ENCODE peak calls at places on chromosomes 2 and 18, in ten cellular contexts. I is MM.1S; P is kidney; B is CD8-positive, alpha-beta T cell; Y is cardiac fibroblast; Z is AG10803; R is dorsolateral prefrontal cortex; F is heart right ventricle; K is cardiac muscle cell; L is ovary. H is an unnamed sample.

GRCh38 chr18:13495980-13496379 is 230.4 kb downstream of the FAM210A start:
- DNase-seq in I (no peak), P (no peak), B (no peak), Y (no peak), Z (no peak), R (no peak), F (no peak), K (no peak), L (no peak), H (no peak)

GRCh38 chr2:40037303-40037702 is 258.2 kb upstream of the THUMPD2 start:
- DNase-seq in I (no peak), P (no peak), B (no peak), Y (no peak), Z (no peak), R (no peak), F (no peak), K (no peak), L (no peak), H (no peak)

GRCh38 chr18:32057624-32058165 is 34.0 kb upstream of the RNF138 start:
- DNase-seq in I (no peak), P (no peak), B (no peak), Y (no peak), Z (no peak), R (no peak), F (no peak), K (no peak), L (no peak), H (no peak)

GRCh38 chr18:26021061-26021754 is 69.2 kb downstream of the SS18 start:
- DNase-seq in I (no peak), P (no peak), B (no peak), Y (no peak), Z (no peak), R (no peak), F (no peak), K (no peak), L (no peak), H (no peak)

GRCh38 chr2:151760139-151760650 is 25.9 kb upstream of the NEB start:
- DNase-seq in I (no peak), P (no peak), B (no peak), Y (peak), Z (no peak), R (peak), F (no peak), K (peak), L (no peak), H (no peak)

GRCh38 chr2:128436498-128437180 is 118.0 kb upstream of the HS6ST1 start:
- DNase-seq in I (no peak), P (no peak), B (no peak), Y (no peak), Z (peak), R (peak), F (no peak), K (no peak), L (no peak), H (peak)

GRCh38 chr18:64017870-64018269 is 48.0 kb downstream of the SERPINB8 start:
- DNase-seq in I (peak), P (no peak), B (no peak), Y (peak), Z (peak), R (no peak), F (no peak), K (peak), L (no peak), H (no peak)

GRCh38 chr2:191864623-191865521 is 18.0 kb upstream of the CAVIN2 start:
- DNase-seq in I (no peak), P (no peak), B (no peak), Y (peak), Z (no peak), R (no peak), F (no peak), K (peak), L (no peak), H (peak)

GRCh38 chr2:127514485-127514884 is 11.8 kb downstream of the IWS1 start:
- DNase-seq in I (no peak), P (no peak), B (no peak), Y (no peak), Z (no peak), R (peak), F (no peak), K (no peak), L (no peak), H (no peak)

GRCh38 chr18:21489119-21489750 is 111.3 kb downstream of the ESCO1 start:
- DNase-seq in I (peak), P (no peak), B (peak), Y (peak), Z (peak), R (no peak), F (peak), K (peak), L (no peak), H (peak)

GRCh38 chr2:99841749-99842148 is 300.6 kb downstream of the AFF3 start:
- DNase-seq in I (no peak), P (no peak), B (no peak), Y (no peak), Z (peak), R (no peak), F (no peak), K (peak), L (no peak), H (peak)

GRCh38 chr2:42438685-42439084 is 55.1 kb downstream of the KCNG3 start:
- DNase-seq in I (no peak), P (no peak), B (no peak), Y (no peak), Z (no peak), R (no peak), F (no peak), K (no peak), L (no peak), H (no peak)

GRCh38 chr2:95068256-95068655 is 42.7 kb downstream of the MAL start:
- DNase-seq in I (no peak), P (no peak), B (no peak), Y (no peak), Z (no peak), R (no peak), F (no peak), K (no peak), L (no peak), H (no peak)

GRCh38 chr18:13427354-13427753 is 208.8 kb downstream of the LDLRAD4 start:
- DNase-seq in I (no peak), P (no peak), B (no peak), Y (no peak), Z (no peak), R (no peak), F (peak), K (no peak), L (no peak), H (no peak)

GRCh38 chr18:12013186-12013916 is 32.0 kb downstream of the IMPA2 start:
- DNase-seq in I (no peak), P (peak), B (no peak), Y (no peak), Z (no peak), R (no peak), F (no peak), K (no peak), L (peak), H (no peak)

GRCh38 chr2:106868199-106868598 is 17.8 kb downstream of the ST6GAL2 start:
- DNase-seq in I (no peak), P (no peak), B (no peak), Y (no peak), Z (no peak), R (no peak), F (no peak), K (no peak), L (no peak), H (no peak)

GRCh38 chr2:19114126-19114525 is 244.3 kb downstream of the OSR1 start:
- DNase-seq in I (no peak), P (no peak), B (no peak), Y (no peak), Z (no peak), R (no peak), F (no peak), K (no peak), L (no peak), H (no peak)

GRCh38 chr2:893311-893710 is 57.3 kb upstream of the SNTG2 start:
- DNase-seq in I (no peak), P (no peak), B (no peak), Y (no peak), Z (peak), R (no peak), F (no peak), K (peak), L (no peak), H (peak)

GRCh38 chr2:205865794-205866490 is 183.6 kb downstream of the NRP2 start:
- DNase-seq in I (no peak), P (no peak), B (no peak), Y (no peak), Z (no peak), R (no peak), F (no peak), K (no peak), L (no peak), H (no peak)

GRCh38 chr2:205580591-205580990 is 101.7 kb upstream of the NRP2 start:
- DNase-seq in I (no peak), P (no peak), B (no peak), Y (peak), Z (peak), R (no peak), F (no peak), K (peak), L (no peak), H (peak)

GRCh38 chr2:69196327-69197117 is 183.5 kb downstream of the ANTXR1 start:
- DNase-seq in I (no peak), P (no peak), B (no peak), Y (peak), Z (peak), R (no peak), F (no peak), K (peak), L (no peak), H (peak)

GRCh38 chr2:71862921-71863320 is 284.7 kb downstream of the CYP26B1 start:
- DNase-seq in I (no peak), P (no peak), B (no peak), Y (no peak), Z (no peak), R (no peak), F (no peak), K (no peak), L (no peak), H (no peak)

GRCh38 chr2:231717281-231718180 is 9.2 kb downstream of the PTMA start:
- DNase-seq in I (peak), P (peak), B (no peak), Y (peak), Z (peak), R (no peak), F (no peak), K (peak), L (no peak), H (peak)

GRCh38 chr18:48659188-48660009 is 120.6 kb downstream of the CTIF start:
- DNase-seq in I (no peak), P (no peak), B (no peak), Y (no peak), Z (no peak), R (no peak), F (no peak), K (no peak), L (no peak), H (no peak)
- H3K4me3 ChIP-seq in I (no peak), P (no peak), B (no peak), Y (no peak), Z (no peak), R (no peak), F (no peak), K (no peak), L (no peak), H (no peak)

DNA sequence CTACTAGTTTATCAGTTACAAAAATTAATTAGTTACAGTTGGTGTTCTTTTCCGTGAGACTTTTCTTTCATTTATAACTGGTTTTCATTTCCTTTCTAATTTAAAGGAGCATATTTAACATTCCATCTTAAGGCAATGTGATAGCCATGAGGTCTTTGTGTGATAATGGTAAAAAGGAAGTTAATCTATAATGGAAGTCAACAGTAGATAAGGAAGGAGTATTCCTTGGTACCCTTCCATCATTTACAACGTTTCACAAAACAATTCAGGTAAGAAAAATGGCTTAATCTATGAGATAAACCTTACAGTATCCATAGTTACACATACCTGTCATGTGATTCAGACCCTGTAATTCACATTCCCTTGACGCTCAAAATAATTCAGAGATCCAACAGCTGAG is 525.4 kb upstream of the VWC2L start:
- DNase-seq in I (no peak), P (no peak), B (no peak), Y (no peak), Z (no peak), R (no peak), F (no peak), K (no peak), L (no peak), H (no peak)
- TF ChIP-seq CTCF in I (no peak), P (no peak), B (no peak), Y (no peak), Z (no peak), R (no peak), F (no peak), K (no peak), L (no peak), H (no peak)

GRCh38 chr2:118806797-118807667 is 40.4 kb downstream of the EN1 start:
- DNase-seq in I (no peak), P (no peak), B (no peak), Y (no peak), Z (peak), R (no peak), F (no peak), K (no peak), L (no peak), H (no peak)

GRCh38 chr2:118811514-118811913 is 35.9 kb downstream of the EN1 start:
- DNase-seq in I (no peak), P (no peak), B (no peak), Y (no peak), Z (no peak), R (no peak), F (no peak), K (no peak), L (no peak), H (no peak)

GRCh38 chr2:118810766-118811165 is 36.7 kb downstream of the EN1 start:
- DNase-seq in I (no peak), P (no peak), B (no peak), Y (no peak), Z (no peak), R (no peak), F (no peak), K (no peak), L (no peak), H (no peak)

GRCh38 chr2:118807668-118808428 is 39.6 kb downstream of the EN1 start:
- DNase-seq in I (no peak), P (no peak), B (no peak), Y (no peak), Z (no peak), R (no peak), F (no peak), K (no peak), L (no peak), H (no peak)

GRCh38 chr2:118808429-118808809 is 39.0 kb downstream of the EN1 start:
- DNase-seq in I (no peak), P (no peak), B (no peak), Y (no peak), Z (no peak), R (no peak), F (no peak), K (peak), L (no peak), H (peak)
- H3K4me3 ChIP-seq in I (no peak), P (peak), B (no peak), Y (no peak), Z (peak), R (peak), F (peak), K (no peak), L (peak), H (peak)

GRCh38 chr2:142310530-142310929 is 179.7 kb upstream of the LRP1B start:
- DNase-seq in I (no peak), P (no peak), B (no peak), Y (no peak), Z (no peak), R (no peak), F (no peak), K (no peak), L (no peak), H (no peak)

GRCh38 chr2:142314164-142314563 is 183.3 kb upstream of the LRP1B start:
- DNase-seq in I (no peak), P (no peak), B (no peak), Y (no peak), Z (no peak), R (no peak), F (no peak), K (no peak), L (no peak), H (no peak)

GRCh38 chr2:142315353-142315752 is 184.5 kb upstream of the LRP1B start:
- DNase-seq in I (no peak), P (no peak), B (no peak), Y (no peak), Z (no peak), R (no peak), F (no peak), K (no peak), L (no peak), H (no peak)

GRCh38 chr2:142321706-142322280 is 191.0 kb upstream of the LRP1B start:
- DNase-seq in I (no peak), P (no peak), B (no peak), Y (no peak), Z (no peak), R (no peak), F (no peak), K (no peak), L (no peak), H (no peak)

GRCh38 chr2:142316049-142316448 is 185.2 kb upstream of the LRP1B start:
- DNase-seq in I (no peak), P (no peak), B (no peak), Y (no peak), Z (no peak), R (no peak), F (no peak), K (no peak), L (no peak), H (no peak)
- TF ChIP-seq CTCF in I (no peak), P (no peak), B (no peak), Y (no peak), Z (no peak), R (no peak), F (no peak), K (no peak), L (no peak), H (no peak)

DNA sequence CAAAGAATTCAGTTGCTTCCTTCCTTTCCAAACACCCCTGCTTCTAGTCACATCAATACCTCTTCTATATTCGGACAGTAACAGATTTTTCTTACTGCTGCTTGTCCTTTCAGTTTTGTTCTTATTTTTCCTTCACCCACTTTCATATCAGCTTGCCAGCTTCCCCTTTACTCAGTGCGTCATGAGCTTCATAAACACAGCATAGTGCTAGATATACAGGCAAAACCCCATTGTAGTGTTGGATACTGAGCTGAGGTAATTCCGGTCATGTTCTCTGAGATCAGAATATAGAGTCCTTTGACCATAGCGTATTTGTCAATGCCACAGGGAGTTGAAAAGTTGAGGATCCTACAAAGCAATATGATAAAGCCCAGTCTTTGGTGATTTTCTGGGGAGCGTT is 2.4 kb downstream of the FARP2 start:
- DNase-seq in I (peak), P (no peak), B (no peak), Y (peak), Z (no peak), R (no peak), F (no peak), K (peak), L (no peak), H (no peak)
- H3K4me3 ChIP-seq in I (peak), P (no peak), B (no peak), Y (no peak), Z (peak), R (peak), F (no peak), K (no peak), L (no peak), H (no peak)

GRCh38 chr2:133641497-133641896 is 73.2 kb upstream of the NCKAP5 start:
- DNase-seq in I (no peak), P (no peak), B (no peak), Y (no peak), Z (no peak), R (peak), F (no peak), K (no peak), L (no peak), H (peak)
- TF ChIP-seq CTCF in I (no peak), P (peak), B (no peak), Y (peak), Z (no peak), R (peak), F (peak), K (no peak), L (no peak), H (no peak)

DNA sequence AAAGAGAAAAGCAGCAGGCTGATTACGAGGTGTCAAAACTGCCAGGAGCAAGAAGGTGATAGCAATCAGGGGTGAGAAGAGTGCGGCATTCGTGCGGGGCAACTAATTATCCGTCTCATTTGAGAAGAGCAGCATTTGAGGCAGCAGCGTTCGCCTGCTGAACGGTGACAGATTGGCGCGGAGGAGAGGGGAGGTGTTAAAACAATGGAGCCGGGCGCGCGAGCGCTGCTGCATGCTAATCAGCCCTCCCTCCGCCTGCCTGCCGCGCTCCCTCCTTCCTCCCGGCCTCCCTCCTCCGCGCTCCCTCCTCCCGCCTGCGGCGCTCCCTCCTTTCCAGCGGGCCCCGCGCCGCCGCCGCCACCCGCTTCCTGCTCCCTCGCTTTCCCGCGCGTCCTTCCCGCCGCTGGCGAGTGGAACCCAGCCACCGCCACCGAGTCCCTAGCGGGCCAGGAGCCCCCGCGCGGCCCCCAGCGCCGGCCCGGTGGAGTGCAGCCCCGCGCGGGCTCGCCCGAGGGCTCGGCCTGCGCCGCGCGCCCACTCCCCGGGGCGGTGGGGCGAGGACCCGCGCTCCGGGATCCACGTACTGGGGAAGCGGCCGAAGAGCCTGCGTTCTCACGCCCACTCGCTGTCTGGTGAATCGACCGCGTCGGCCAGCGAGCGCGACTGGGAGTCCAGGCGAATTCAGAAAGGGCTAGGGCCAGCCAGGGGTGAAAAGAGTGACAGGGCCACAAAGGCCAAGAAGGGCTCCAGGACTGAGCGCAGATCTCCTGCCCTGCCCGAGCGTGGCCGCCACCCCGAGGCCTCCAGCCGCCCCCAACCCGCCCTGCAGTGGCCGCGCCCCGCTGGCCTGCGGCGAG is 69.4 kb upstream of the PSMD14 start:
- DNase-seq in I (peak), P (peak), B (peak), Y (peak), Z (peak), R (peak), F (peak), K (peak), L (peak), H (peak)
- H3K4me3 ChIP-seq in I (peak), P (peak), B (peak), Y (peak), Z (peak), R (peak), F (peak), K (peak), L (peak), H (peak)

GRCh38 chr2:101518470-101519172 is 43.7 kb upstream of the RFX8 start:
- DNase-seq in I (no peak), P (peak), B (no peak), Y (peak), Z (peak), R (peak), F (peak), K (peak), L (peak), H (peak)
- TF ChIP-seq CTCF in I (no peak), P (peak), B (no peak), Y (peak), Z (peak), R (peak), F (peak), K (peak), L (no peak), H (peak)